ENCODE peak calls at places on chromosomes 7 and 10, in ten cellular contexts. E is cardiac muscle cell, F is fibroblast of lung, N is A549, Y is GM12864, C is endodermal cell, L is astrocyte of the cerebellum, X is adrenal gland, D is breast epithelium, T is hepatocyte. H is an unnamed sample.

GRCh38 chr10:31830887-31831286 is 97.7 kb downstream of the ARHGAP12 start:
- DNase-seq in X (no peak), T (no peak), N (no peak), C (no peak), L (no peak), D (no peak), E (peak), F (peak), Y (no peak), H (no peak)

GRCh38 chr7:142859829-142860228 is 5.0 kb downstream of the EPHB6 start:
- DNase-seq in Y (no peak), D (peak), N (peak), X (no peak), L (peak), E (peak), C (peak), T (no peak), F (peak), H (no peak)

GRCh38 chr7:46461334-46461777 is 540.3 kb upstream of the IGFBP3 start:
- DNase-seq in D (no peak), L (no peak), C (no peak), Y (no peak), E (peak), X (no peak), T (peak), N (no peak), F (peak), H (no peak)

GRCh38 chr7:4201566-4201965 is 480.5 kb upstream of the FOXK1 start:
- DNase-seq in F (no peak), D (no peak), N (no peak), T (no peak), E (no peak), X (no peak), Y (no peak), L (no peak), C (no peak), H (no peak)

GRCh38 chr7:104230606-104231005 is 22.8 kb upstream of the ORC5 start:
- DNase-seq in E (peak), D (no peak), N (no peak), F (peak), T (no peak), X (no peak), Y (no peak), L (no peak), C (no peak), H (no peak)

GRCh38 chr10:110007171-110007700 is 548 bp upstream of the ADD3 start:
- DNase-seq in N (peak), X (no peak), L (no peak), F (no peak), Y (no peak), D (peak), C (no peak), T (no peak), E (no peak), H (no peak)

GRCh38 chr10:15384154-15384553 is 13.1 kb upstream of the FAM171A1 start:
- DNase-seq in N (no peak), F (no peak), E (no peak), L (no peak), D (no peak), X (no peak), T (no peak), C (no peak), Y (no peak), H (no peak)

GRCh38 chr7:143379607-143380263 is 1.4 kb upstream of the ZYX start:
- DNase-seq in F (no peak), Y (no peak), E (no peak), X (no peak), C (no peak), L (no peak), N (peak), T (no peak), D (no peak), H (no peak)

GRCh38 chr7:159227433-159227832 is 82.8 kb upstream of the VIPR2 start:
- DNase-seq in Y (no peak), T (no peak), C (no peak), D (no peak), E (no peak), X (peak), L (no peak), N (no peak), F (no peak), H (peak)

GRCh38 chr7:76343294-76343930 is 15.4 kb downstream of the YWHAG start:
- DNase-seq in N (no peak), X (no peak), D (no peak), E (no peak), L (no peak), C (no peak), Y (no peak), T (no peak), F (no peak), H (no peak)

GRCh38 chr7:117148971-117149370 is 173.9 kb downstream of the WNT2 start:
- DNase-seq in Y (no peak), D (no peak), N (no peak), C (peak), X (no peak), T (peak), E (no peak), F (no peak), L (no peak), H (no peak)

GRCh38 chr7:6658618-6659345 is 21.7 kb downstream of the ZNF316 start:
- DNase-seq in N (no peak), L (no peak), D (no peak), F (no peak), X (no peak), Y (no peak), C (peak), T (no peak), E (no peak), H (no peak)

GRCh38 chr7:78472519-78472918 is 673.9 kb downstream of the PHTF2 start:
- DNase-seq in E (peak), T (no peak), L (no peak), D (no peak), Y (no peak), X (no peak), N (no peak), F (peak), C (no peak), H (peak)

GRCh38 chr10:50421026-50421719 is 169.9 kb upstream of the ASAH2 start:
- DNase-seq in D (no peak), E (peak), F (peak), T (peak), X (no peak), C (peak), N (peak), Y (peak), L (no peak), H (no peak)

GRCh38 chr7:14639329-14639728 is 263.2 kb downstream of the DGKB start:
- DNase-seq in C (no peak), X (no peak), D (no peak), E (no peak), F (no peak), T (no peak), N (no peak), Y (no peak), L (no peak), H (no peak)

GRCh38 chr7:149728491-149729375 is 44.7 kb downstream of the ZNF467 start:
- DNase-seq in D (no peak), N (no peak), L (no peak), X (no peak), T (no peak), Y (no peak), F (no peak), E (no peak), C (no peak), H (no peak)

GRCh38 chr7:127831312-127832212 is 179.6 kb downstream of the SND1 start:
- DNase-seq in T (no peak), X (no peak), L (no peak), Y (no peak), F (no peak), C (no peak), E (no peak), N (no peak), D (no peak), H (no peak)

GRCh38 chr7:5143106-5143505 is 46.9 kb upstream of the WIPI2 start:
- DNase-seq in D (no peak), Y (no peak), F (no peak), L (no peak), X (no peak), C (no peak), N (no peak), E (no peak), T (no peak), H (no peak)

GRCh38 chr7:16648551-16648950 is 2.6 kb downstream of the BZW2 start:
- DNase-seq in C (no peak), N (no peak), D (no peak), X (no peak), F (no peak), L (no peak), T (no peak), E (no peak), Y (no peak), H (no peak)

GRCh38 chr10:110481948-110482347 is 15.8 kb upstream of the DUSP5 start:
- DNase-seq in C (no peak), L (no peak), Y (no peak), T (no peak), N (peak), D (no peak), E (no peak), X (no peak), F (no peak), H (no peak)

GRCh38 chr7:26393855-26394254 is 102.2 kb downstream of the SNX10 start:
- DNase-seq in F (no peak), T (no peak), N (no peak), L (no peak), X (no peak), E (no peak), C (no peak), Y (no peak), D (no peak), H (peak)

GRCh38 chr7:99203092-99203491 is 4.8 kb downstream of the KPNA7 start:
- DNase-seq in Y (no peak), N (no peak), C (no peak), F (no peak), D (no peak), L (no peak), E (no peak), T (no peak), X (no peak), H (no peak)

GRCh38 chr10:27190508-27190907 is 35.4 kb downstream of the MASTL start:
- DNase-seq in T (no peak), N (peak), D (no peak), E (no peak), F (no peak), C (no peak), Y (no peak), L (no peak), X (no peak), H (no peak)

GRCh38 chr10:89369142-89370105 is 8.4 kb upstream of the IFIT1B start:
- DNase-seq in X (no peak), T (peak), D (no peak), C (peak), E (peak), N (peak), F (peak), Y (no peak), L (peak), H (no peak)

GRCh38 chr10:23192741-23193434 is 776 bp downstream of the PTF1A start:
- DNase-seq in E (no peak), L (no peak), F (no peak), Y (no peak), N (no peak), C (peak), D (no peak), T (peak), X (no peak), H (no peak)

GRCh38 chr7:93558705-93559614 is 15.6 kb downstream of the CALCR start:
- DNase-seq in N (no peak), Y (no peak), X (no peak), D (no peak), E (no peak), T (no peak), F (no peak), L (no peak), C (peak), H (peak)

GRCh38 chr7:135186261-135186540 is 15.7 kb upstream of the CYREN start:
- DNase-seq in X (no peak), Y (no peak), F (no peak), L (no peak), E (no peak), T (no peak), D (no peak), N (no peak), C (no peak), H (no peak)

GRCh38 chr7:30659312-30659711 is 22.9 kb downstream of the CRHR2 start:
- DNase-seq in L (no peak), N (no peak), D (no peak), T (no peak), C (no peak), E (peak), Y (no peak), X (peak), F (no peak), H (no peak)

GRCh38 chr10:4475796-4476195 is 350.2 kb upstream of the AKR1E2 start:
- DNase-seq in C (no peak), D (no peak), N (no peak), E (no peak), L (no peak), X (no peak), F (no peak), Y (no peak), T (no peak), H (no peak)

GRCh38 chr7:69814421-69814962 is 216.2 kb downstream of the AUTS2 start:
- DNase-seq in E (peak), F (no peak), T (no peak), D (no peak), N (no peak), Y (no peak), C (peak), X (no peak), L (no peak), H (no peak)

GRCh38 chr7:20407585-20408466 is 77.1 kb downstream of the ITGB8 start:
- DNase-seq in C (peak), Y (no peak), E (peak), T (no peak), F (peak), D (no peak), L (no peak), N (peak), X (no peak), H (peak)

GRCh38 chr7:100373261-100373831 is at the start of gene PILRA:
- DNase-seq in T (no peak), X (no peak), C (no peak), L (no peak), F (peak), Y (no peak), N (no peak), D (no peak), E (peak), H (no peak)

GRCh38 chr7:131173148-131173890 is 154.4 kb upstream of the MKLN1 start:
- DNase-seq in D (no peak), C (no peak), T (no peak), N (peak), F (no peak), Y (no peak), L (no peak), E (no peak), X (no peak), H (no peak)

GRCh38 chr7:74542558-74543117 is 88.9 kb downstream of the GTF2IRD1 start:
- DNase-seq in F (peak), D (no peak), X (no peak), C (no peak), L (no peak), N (no peak), Y (no peak), E (peak), T (no peak), H (no peak)

GRCh38 chr7:127390186-127390816 is 2.2 kb downstream of the ZNF800 start:
- DNase-seq in F (no peak), X (no peak), C (no peak), E (no peak), N (no peak), D (no peak), Y (no peak), T (no peak), L (no peak), H (no peak)

GRCh38 chr7:38217672-38218071 is 39.6 kb downstream of the STARD3NL start:
- DNase-seq in D (no peak), E (no peak), T (no peak), X (no peak), Y (no peak), F (no peak), L (no peak), C (no peak), N (no peak), H (no peak)

GRCh38 chr10:80498833-80499671 is 38.6 kb upstream of the SH2D4B start:
- DNase-seq in N (peak), C (peak), L (peak), F (peak), E (peak), D (peak), Y (no peak), X (peak), T (peak), H (peak)

GRCh38 chr10:131822694-131823245 is 78.0 kb upstream of the PPP2R2D start:
- DNase-seq in E (no peak), F (no peak), D (no peak), X (no peak), T (no peak), N (no peak), C (peak), Y (no peak), L (no peak), H (no peak)

GRCh38 chr10:132789659-132790148 is 3.8 kb upstream of the NKX6-2 start:
- DNase-seq in C (no peak), X (no peak), T (no peak), D (no peak), E (no peak), F (no peak), Y (no peak), N (no peak), L (no peak), H (no peak)

GRCh38 chr7:22863156-22863899 is 40.7 kb upstream of the TOMM7 start:
- DNase-seq in E (no peak), T (no peak), Y (no peak), C (peak), L (no peak), D (no peak), X (no peak), F (no peak), N (no peak), H (no peak)

GRCh38 chr10:29407280-29407858 is 118.5 kb downstream of the LYZL1 start:
- DNase-seq in E (no peak), X (no peak), T (no peak), L (no peak), N (peak), C (no peak), D (no peak), Y (no peak), F (no peak), H (no peak)

GRCh38 chr10:29409241-29410051 is 120.6 kb downstream of the LYZL1 start:
- DNase-seq in X (peak), F (peak), T (no peak), D (peak), N (peak), E (peak), C (no peak), L (no peak), Y (no peak), H (no peak)

GRCh38 chr10:29412452-29413004 is 123.7 kb downstream of the LYZL1 start:
- DNase-seq in D (no peak), Y (no peak), N (no peak), C (no peak), T (no peak), F (peak), E (peak), L (no peak), X (no peak), H (no peak)

GRCh38 chr10:29411666-29412335 is 122.9 kb downstream of the LYZL1 start:
- DNase-seq in Y (no peak), E (peak), T (no peak), L (no peak), N (no peak), X (no peak), F (no peak), C (no peak), D (no peak), H (no peak)

GRCh38 chr10:29408847-29409240 is 120.0 kb downstream of the LYZL1 start:
- DNase-seq in F (no peak), L (no peak), E (no peak), N (no peak), X (no peak), T (no peak), C (no peak), Y (no peak), D (no peak), H (no peak)
- H3K4me3 ChIP-seq in F (peak), L (peak), E (no peak), N (peak), X (peak), T (no peak), C (peak), Y (peak), D (peak), H (peak)

GRCh38 chr7:155804897-155805825 is 7.1 kb downstream of the SHH start:
- DNase-seq in F (peak), X (no peak), Y (no peak), T (peak), D (no peak), C (peak), N (peak), L (peak), E (peak), H (no peak)
- TF ChIP-seq CTCF in F (peak), X (no peak), Y (peak), T (peak), D (peak), C (peak), N (peak), L (peak), E (peak), H (peak)

GRCh38 chr10:60281792-60282353 is 107.8 kb downstream of the ANK3 start:
- DNase-seq in Y (no peak), D (no peak), L (no peak), C (no peak), X (no peak), F (no peak), N (no peak), E (peak), T (no peak), H (no peak)

GRCh38 chr10:60283397-60283796 is 106.3 kb downstream of the ANK3 start:
- DNase-seq in N (peak), T (no peak), F (no peak), D (no peak), X (no peak), L (no peak), Y (no peak), E (no peak), C (no peak), H (no peak)

GRCh38 chr10:60281331-60281730 is 108.3 kb downstream of the ANK3 start:
- DNase-seq in F (peak), T (no peak), C (no peak), Y (no peak), E (peak), L (no peak), N (no peak), X (no peak), D (no peak), H (no peak)

GRCh38 chr10:60280475-60280874 is 109.2 kb downstream of the ANK3 start:
- DNase-seq in X (no peak), T (no peak), F (no peak), D (no peak), E (no peak), C (no peak), N (no peak), Y (no peak), L (no peak), H (no peak)

GRCh38 chr10:60282771-60283353 is 106.8 kb downstream of the ANK3 start:
- DNase-seq in X (no peak), L (peak), C (no peak), T (peak), Y (no peak), E (peak), N (peak), D (no peak), F (peak), H (peak)
- H3K4me3 ChIP-seq in X (no peak), L (no peak), C (no peak), T (no peak), Y (no peak), E (no peak), N (peak), D (no peak), F (no peak), H (no peak)

GRCh38 chr10:100710151-100710871 is 35.1 kb upstream of the PAX2 start:
- DNase-seq in E (peak), D (no peak), C (peak), T (peak), L (no peak), X (no peak), N (no peak), Y (no peak), F (no peak), H (no peak)

GRCh38 chr10:100709655-100710054 is 35.7 kb upstream of the PAX2 start:
- DNase-seq in X (no peak), N (no peak), L (no peak), D (no peak), Y (no peak), E (no peak), F (no peak), T (no peak), C (no peak), H (no peak)

GRCh38 chr10:100707261-100707848 is 38.0 kb upstream of the PAX2 start:
- DNase-seq in X (no peak), F (no peak), E (no peak), C (no peak), L (no peak), D (no peak), Y (no peak), N (no peak), T (no peak), H (no peak)

GRCh38 chr10:100709146-100709545 is 36.2 kb upstream of the PAX2 start:
- DNase-seq in Y (no peak), C (no peak), E (no peak), F (no peak), X (no peak), D (no peak), T (no peak), L (no peak), N (no peak), H (no peak)

GRCh38 chr10:100705139-100705538 is 40.2 kb upstream of the PAX2 start:
- DNase-seq in L (no peak), E (no peak), T (no peak), C (no peak), X (no peak), Y (no peak), N (peak), F (no peak), D (no peak), H (no peak)
- TF ChIP-seq CTCF in L (no peak), E (no peak), T (no peak), C (peak), X (no peak), Y (peak), N (peak), F (no peak), D (no peak), H (peak)

DNA sequence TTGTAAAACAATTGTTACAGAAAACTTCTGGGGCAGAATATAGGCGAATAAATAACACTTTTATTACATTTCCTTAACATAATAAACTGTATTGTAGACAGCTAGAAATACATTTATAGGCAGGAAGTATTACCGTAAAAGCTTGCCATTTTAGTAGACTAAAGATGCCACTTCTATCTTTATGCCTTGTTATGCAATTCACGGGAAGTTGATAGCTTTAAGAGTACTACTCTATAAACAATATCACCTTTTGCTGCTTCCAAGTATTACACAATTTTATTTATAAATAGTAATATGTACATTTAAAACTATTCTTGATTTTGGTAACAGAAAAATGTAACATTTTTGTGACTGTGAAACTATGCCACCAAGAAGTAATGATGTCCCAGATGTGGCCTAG is 37.9 kb downstream of the PALS2 start:
- DNase-seq in D (no peak), T (no peak), C (no peak), F (no peak), Y (no peak), X (no peak), N (no peak), E (no peak), L (no peak), H (no peak)
- H3K4me3 ChIP-seq in D (no peak), T (no peak), C (no peak), F (no peak), Y (no peak), X (no peak), N (no peak), E (no peak), L (no peak), H (no peak)

GRCh38 chr10:97078280-97079156 is 107.2 kb downstream of the SLIT1 start:
- DNase-seq in T (no peak), L (no peak), Y (no peak), N (no peak), X (no peak), F (no peak), C (peak), D (no peak), E (no peak), H (no peak)
- TF ChIP-seq CTCF in T (no peak), L (no peak), Y (no peak), N (no peak), X (no peak), F (no peak), C (no peak), D (no peak), E (no peak), H (no peak)

GRCh38 chr7:105837765-105838241 is 38.6 kb downstream of the ATXN7L1 start:
- DNase-seq in Y (no peak), T (no peak), D (no peak), X (no peak), C (no peak), F (no peak), N (no peak), E (no peak), L (no peak), H (no peak)
- H3K4me3 ChIP-seq in Y (no peak), T (no peak), D (no peak), X (no peak), C (no peak), F (no peak), N (no peak), E (no peak), L (no peak), H (no peak)

H was measured in epithelial cell of proximal tubule.